ENCODE peak calls at places on chromosomes 13 and 19, in eight cellular contexts. B is heart left ventricle; Q is glutamatergic neuron; N is stimulated activated CD4-positive, alpha-beta T cell treated with anti-CD3 and anti-CD28 coated beads, Interleukin-2, amount 100 ng/mL, for 48 hours; X is T-helper 1 cell; R is iPS DF 6.9; D is activated CD4-positive, alpha-beta T cell treated with anti-CD3 and anti-CD28 coated beads, Interleukin-2, amount 50 U/mL, for 4 hours; S is lung microvascular endothelial cell. W is an unnamed sample.

GRCh38 chr13:48078251-48078656 is 16.6 kb downstream of the MED4 start:
- DNase-seq in B (no peak), Q (no peak), N (no peak), X (no peak), R (no peak), D (no peak), S (peak; percentile 33), W (peak; percentile 6)

GRCh38 chr13:110882972-110883371 is 31.9 kb downstream of the ANKRD10 start:
- DNase-seq in B (no peak), Q (no peak), N (no peak), X (no peak), R (no peak), D (no peak), S (no peak), W (no peak)

GRCh38 chr13:30319703-30320102 is 12.4 kb upstream of the KATNAL1 start:
- DNase-seq in B (no peak), Q (no peak), N (no peak), X (no peak), R (no peak), D (no peak), S (no peak), W (no peak)

GRCh38 chr19:743168-743687 is 7.7 kb upstream of the MISP start:
- DNase-seq in B (no peak), Q (no peak), N (no peak), X (no peak), R (no peak), D (no peak), S (no peak), W (peak; percentile 81)

GRCh38 chr19:18520848-18521691 is 800 bp downstream of the ELL start:
- DNase-seq in B (peak; percentile 42), Q (peak; percentile 26), N (no peak), X (no peak), R (no peak), D (no peak), S (peak; percentile 33), W (peak; percentile 71)

GRCh38 chr13:45292176-45292575 is 48.8 kb downstream of the TPT1 start:
- DNase-seq in B (no peak), Q (no peak), N (no peak), X (no peak), R (no peak), D (no peak), S (peak; percentile 28), W (no peak)

GRCh38 chr19:49362048-49362925 is at the start of gene TEAD2:
- DNase-seq in B (peak; percentile 89), Q (peak; percentile 81), N (no peak), X (no peak), R (no peak), D (no peak), S (peak; percentile 66), W (peak; percentile 79)

GRCh38 chr13:30052127-30052526 is 201.7 kb upstream of the UBL3 start:
- DNase-seq in B (no peak), Q (peak; percentile 30), N (no peak), X (no peak), R (no peak), D (no peak), S (no peak), W (no peak)

GRCh38 chr19:18868380-18869230 is 27.4 kb downstream of the CERS1 start:
- DNase-seq in B (no peak), Q (no peak), N (no peak), X (no peak), R (no peak), D (no peak), S (peak; percentile 34), W (no peak)

GRCh38 chr13:84413016-84413415 is 530.7 kb upstream of the SLITRK1 start:
- DNase-seq in B (no peak), Q (no peak), N (no peak), X (no peak), R (no peak), D (no peak), S (no peak), W (no peak)

GRCh38 chr19:40607898-40608621 is 6.9 kb downstream of the LTBP4 start:
- DNase-seq in B (no peak), Q (no peak), N (no peak), X (no peak), R (no peak), D (no peak), S (no peak), W (peak; percentile 71)

GRCh38 chr13:103386341-103386740 is 320.1 kb upstream of the SLC10A2 start:
- DNase-seq in B (peak; percentile 8), Q (no peak), N (no peak), X (no peak), R (no peak), D (no peak), S (no peak), W (no peak)

GRCh38 chr19:41616785-41617621 is 9.9 kb downstream of the CEACAM4 start:
- DNase-seq in B (no peak), Q (no peak), N (no peak), X (no peak), R (no peak), D (no peak), S (peak; percentile 39), W (peak; percentile 38)

GRCh38 chr19:55255618-55256423 is 3.0 kb downstream of the PPP6R1 start:
- DNase-seq in B (no peak), Q (no peak), N (peak; percentile 32), X (no peak), R (no peak), D (peak; percentile 38), S (no peak), W (no peak)

GRCh38 chr13:63910406-63910957 is 2494.8 kb upstream of the PCDH20 start:
- DNase-seq in B (no peak), Q (peak; percentile 26), N (no peak), X (no peak), R (peak; percentile 27), D (no peak), S (no peak), W (no peak)

GRCh38 chr13:20716951-20717350 is 13.5 kb downstream of the IL17D start:
- DNase-seq in B (no peak), Q (peak; percentile 33), N (no peak), X (no peak), R (no peak), D (no peak), S (no peak), W (no peak)

GRCh38 chr13:52187029-52187423 is 27.6 kb upstream of the NEK3 start:
- DNase-seq in B (no peak), Q (no peak), N (no peak), X (no peak), R (no peak), D (no peak), S (no peak), W (no peak)

GRCh38 chr19:48962029-48962848 is 2.9 kb upstream of the FTL start:
- DNase-seq in B (peak; percentile 67), Q (peak; percentile 39), N (peak; percentile 42), X (no peak), R (no peak), D (no peak), S (peak; percentile 41), W (peak; percentile 86)

GRCh38 chr13:72204291-72204690 is 337.3 kb upstream of the DACH1 start:
- DNase-seq in B (no peak), Q (no peak), N (no peak), X (no peak), R (no peak), D (no peak), S (no peak), W (no peak)

GRCh38 chr13:31043891-31044657 is 111.6 kb downstream of the TEX26 start:
- DNase-seq in B (peak; percentile 75), Q (peak; percentile 86), N (peak; percentile 81), X (peak; percentile 60), R (peak; percentile 58), D (peak; percentile 81), S (peak; percentile 84), W (peak; percentile 88)

W was measured in mucosa of descending colon.